ENCODE peak calls at places on chromosomes 11 and 22, in eight cellular contexts. J, N, D, W, S, L, G and I are unnamed samples.
A peak's percentile ranks its signal among the peaks of the same experiment; 100 is the strongest.

GRCh38 chr22:41288245-41288946 is 2.4 kb upstream of the RANGAP1 start:
- DNase-seq in N (peak; percentile 69), S (no peak), W (peak; percentile 80), D (peak; percentile 35), J (no peak), G (peak; percentile 80), L (no peak), I (no peak)

GRCh38 chr11:1387961-1388762 is 1.6 kb upstream of the BRSK2 start:
- DNase-seq in J (no peak), S (no peak), W (no peak), D (peak; percentile 19), L (peak; percentile 63), N (no peak), G (no peak), I (no peak)

GRCh38 chr11:20131744-20132666 is 28.3 kb downstream of the DBX1 start:
- DNase-seq in L (peak; percentile 85), J (no peak), S (no peak), N (peak; percentile 85), G (peak; percentile 64), W (peak; percentile 50), D (peak; percentile 70), I (peak; percentile 35)

GRCh38 chr22:40951795-40952602 is 821 bp downstream of the RBX1 start:
- DNase-seq in G (no peak), L (no peak), D (no peak), N (no peak), W (no peak), J (no peak), S (no peak), I (no peak)

GRCh38 chr22:30275625-30276024 is 9.0 kb upstream of the OSM start:
- DNase-seq in L (no peak), J (no peak), D (no peak), W (no peak), G (no peak), N (no peak), S (no peak), I (no peak)

GRCh38 chr22:30773919-30774318 is 79.2 kb downstream of the OSBP2 start:
- DNase-seq in G (no peak), W (no peak), D (no peak), N (no peak), J (no peak), S (no peak), L (no peak), I (no peak)

GRCh38 chr22:41417622-41418390 is 28.8 kb downstream of the TOB2 start:
- DNase-seq in N (peak; percentile 99), G (peak; percentile 24), D (peak; percentile 89), J (peak; percentile 91), S (no peak), L (no peak), W (peak; percentile 94), I (peak; percentile 96)

GRCh38 chr11:130489027-130489584 is 40.7 kb downstream of the ADAMTS15 start:
- DNase-seq in N (no peak), W (no peak), J (no peak), L (no peak), D (no peak), S (no peak), G (no peak), I (no peak)

GRCh38 chr11:105046898-105047579 is 1.9 kb upstream of the CARD16 start:
- DNase-seq in L (no peak), J (peak; percentile 63), W (peak; percentile 15), N (peak; percentile 74), G (peak; percentile 95), D (peak; percentile 35), S (no peak), I (no peak)

GRCh38 chr11:119484741-119485605 is 62.0 kb upstream of the THY1 start:
- DNase-seq in J (peak; percentile 45), G (no peak), S (peak; percentile 84), D (no peak), W (no peak), N (peak; percentile 57), L (peak; percentile 68), I (peak; percentile 48)

GRCh38 chr11:7892751-7893356 is 38.2 kb downstream of the OR10A6 start:
- DNase-seq in G (peak; percentile 68), S (no peak), L (no peak), N (no peak), J (no peak), W (no peak), D (no peak), I (no peak)

GRCh38 chr22:37176464-37177061 is 11.5 kb downstream of the C1QTNF6 start:
- DNase-seq in W (peak; percentile 51), D (peak; percentile 52), N (peak; percentile 88), G (peak; percentile 96), L (no peak), J (peak; percentile 82), S (no peak), I (peak; percentile 51)

GRCh38 chr22:50443801-50444625 is 30.8 kb downstream of the SBF1 start:
- DNase-seq in D (no peak), J (no peak), L (no peak), S (no peak), G (no peak), N (no peak), W (no peak), I (no peak)
- TF ChIP-seq POLR2AphosphoS5 in D (no peak), J (no peak), L (no peak), S (no peak), G (no peak), N (no peak), W (no peak), I (no peak)

DNA sequence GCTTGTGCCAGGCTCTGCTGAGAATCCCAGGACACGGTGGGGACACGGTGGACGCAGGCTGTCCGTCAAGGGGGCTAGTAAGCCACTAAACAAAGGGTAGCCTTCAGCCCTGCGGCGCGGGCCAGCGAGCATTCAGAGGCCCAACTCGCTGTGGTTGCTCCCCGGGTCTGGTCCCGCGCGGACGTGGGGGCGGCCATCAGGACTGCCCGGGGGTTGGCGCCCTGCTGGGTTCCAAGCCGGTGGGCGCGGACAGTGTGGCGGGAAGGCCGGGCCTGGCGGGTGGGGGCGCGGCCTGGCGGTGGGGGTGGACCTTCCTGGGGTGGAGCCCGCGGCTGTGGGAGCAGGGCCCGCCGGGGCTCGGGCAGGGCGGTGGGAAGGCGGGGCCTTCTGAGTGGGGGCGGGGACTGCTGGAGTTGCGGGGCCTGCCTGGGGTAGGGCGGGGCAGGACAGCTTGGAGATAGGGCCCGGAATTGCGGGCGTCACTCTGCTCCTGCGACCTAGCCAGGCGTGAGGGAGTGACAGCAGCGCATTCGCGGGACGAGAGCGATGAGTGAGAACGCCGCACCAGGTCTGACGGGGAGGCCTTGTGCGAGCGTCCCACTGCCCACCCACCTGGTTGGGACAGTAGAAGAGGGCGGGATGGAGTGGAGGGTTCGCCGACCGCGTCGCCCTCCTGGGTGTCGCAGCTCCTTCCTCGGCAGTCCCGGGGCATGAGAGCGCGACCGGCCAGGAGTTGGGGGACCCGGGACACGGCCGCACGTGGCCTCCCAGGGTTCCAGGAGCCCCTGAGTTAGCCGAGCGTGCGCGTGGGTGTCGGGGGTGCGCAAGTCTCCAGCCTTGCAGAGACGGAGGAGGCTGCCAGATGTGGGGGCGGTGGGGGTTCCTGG is at the start of gene SERHL2:
- DNase-seq in N (peak; percentile 95), J (peak; percentile 94), W (peak; percentile 86), L (peak; percentile 93), S (peak; percentile 95), D (peak; percentile 95), G (peak; percentile 87), I (peak; percentile 93)
- TF ChIP-seq POLR2A in N (peak; percentile 38), J (no peak), W (peak; percentile 37), L (peak; percentile 38), S (no peak), D (peak; percentile 68), G (no peak), I (peak; percentile 24)

GRCh38 chr11:57476223-57476882 is 16.0 kb downstream of the RTN4RL2 start:
- DNase-seq in J (no peak), D (peak; percentile 50), S (no peak), W (peak; percentile 27), G (no peak), N (no peak), L (peak; percentile 74), I (peak; percentile 75)
- TF ChIP-seq POLR2AphosphoS5 in J (no peak), D (no peak), S (no peak), W (no peak), G (no peak), N (no peak), L (no peak), I (no peak)

GRCh38 chr11:33881651-33882279 is 10.1 kb downstream of the LMO2 start:
- DNase-seq in W (no peak), J (no peak), S (no peak), D (no peak), L (no peak), N (no peak), G (no peak), I (no peak)

GRCh38 chr11:33875621-33876294 is 16.1 kb downstream of the LMO2 start:
- DNase-seq in D (no peak), G (no peak), W (no peak), S (no peak), L (no peak), N (no peak), J (no peak), I (no peak)

GRCh38 chr11:33874910-33875490 is 16.9 kb downstream of the LMO2 start:
- DNase-seq in N (no peak), W (no peak), S (no peak), J (no peak), D (no peak), G (no peak), L (no peak), I (no peak)

DNA sequence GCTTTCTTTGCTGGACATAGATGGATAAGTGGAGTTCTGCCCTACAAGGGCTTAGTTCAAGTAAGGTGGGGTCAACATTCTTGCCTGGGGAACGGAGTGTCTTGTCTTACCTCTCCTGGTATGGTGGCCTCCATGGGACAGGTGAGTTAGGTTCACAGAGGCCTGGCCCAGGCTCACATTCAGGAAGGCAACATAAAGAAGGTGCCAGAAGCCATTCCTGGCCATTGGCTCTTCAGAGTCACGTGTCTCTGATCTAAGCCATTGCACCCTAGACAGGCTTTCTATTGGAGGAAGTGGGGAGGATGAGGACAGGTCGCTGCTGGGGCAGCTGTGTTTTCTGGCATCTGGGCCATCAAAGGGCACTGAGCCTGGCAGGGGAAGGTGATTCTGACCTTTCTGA is 14.8 kb downstream of the LMO2 start:
- DNase-seq in W (no peak), D (no peak), G (no peak), J (no peak), S (no peak), L (no peak), N (no peak), I (no peak)
- TF ChIP-seq POLR2A in W (no peak), D (no peak), G (no peak), J (no peak), S (no peak), L (no peak), N (no peak), I (no peak)

GRCh38 chr22:47236718-47237117 is 474.3 kb downstream of the TBC1D22A start:
- DNase-seq in L (no peak), J (no peak), D (no peak), G (no peak), N (no peak), S (no peak), W (no peak), I (no peak)
- TF ChIP-seq POLR2AphosphoS5 in L (no peak), J (no peak), D (no peak), G (no peak), N (no peak), S (no peak), W (no peak), I (no peak)

DNA sequence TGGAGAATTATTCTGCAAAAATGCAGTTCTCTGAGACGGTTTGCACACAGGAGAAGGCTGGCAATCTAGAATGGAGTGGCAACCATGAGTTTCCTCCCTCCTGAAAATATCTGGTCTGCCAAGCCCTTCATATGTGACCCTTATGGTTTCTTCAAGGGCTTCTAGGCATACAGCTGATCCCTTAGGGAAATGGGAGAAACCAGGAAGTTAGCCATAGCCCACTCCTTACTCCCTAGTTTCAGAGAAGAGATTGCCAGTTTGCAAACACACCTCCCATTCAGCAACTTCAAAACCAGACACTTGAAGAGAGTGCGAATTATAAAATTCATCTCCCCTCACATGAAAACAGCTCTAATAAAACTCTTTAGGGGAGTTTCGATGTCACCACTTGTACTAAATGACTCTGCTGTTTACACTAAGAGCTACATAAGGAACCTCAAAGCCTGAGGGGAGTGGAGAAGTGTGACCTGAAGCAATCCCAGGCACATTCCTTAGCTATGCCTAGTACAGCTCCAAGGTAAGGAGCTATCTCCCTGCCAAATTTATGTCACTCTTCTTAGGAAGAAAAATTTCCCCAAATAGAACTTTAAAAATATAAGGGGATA is 8.3 kb downstream of the LGR4 start:
- DNase-seq in L (no peak), D (no peak), S (no peak), J (no peak), N (no peak), W (no peak), G (no peak), I (peak; percentile 41)
- TF ChIP-seq POLR2A in L (no peak), D (no peak), S (no peak), J (no peak), N (no peak), W (no peak), G (no peak), I (no peak)